ENCODE peak calls at places on chromosomes 13 and 19, in five cellular contexts. I, L, D, W and T are unnamed samples.

GRCh38 chr19:4580021-4580901 is 20.8 kb upstream of the SEMA6B start:
- DNase-seq in L (no peak), D (no peak), I (no peak), W (no peak), T (no peak)

GRCh38 chr19:7597689-7598088 is 2.0 kb downstream of the CAMSAP3 start:
- DNase-seq in D (no peak), L (no peak), I (no peak), W (no peak), T (peak; percentile 5)

GRCh38 chr19:6126335-6126974 is 9.0 kb upstream of the ACSBG2 start:
- DNase-seq in L (peak; percentile 80), I (no peak), D (peak; percentile 77), W (peak; percentile 48), T (peak; percentile 65)

GRCh38 chr19:3577741-3578344 is 5.1 kb downstream of the HMG20B start:
- DNase-seq in D (no peak), W (no peak), I (no peak), L (no peak), T (peak; percentile 14)

GRCh38 chr19:11130824-11131455 is 24.6 kb downstream of the SPC24 start:
- DNase-seq in I (peak; percentile 88), D (peak; percentile 79), W (peak; percentile 49), L (peak; percentile 74), T (peak; percentile 81)

GRCh38 chr19:55640577-55641375 is at the start of gene ZNF580:
- DNase-seq in L (peak; percentile 88), W (peak; percentile 79), D (peak; percentile 91), I (peak; percentile 72), T (peak; percentile 81)

GRCh38 chr19:12495002-12495802 is 10.6 kb upstream of the ZNF709 start:
- DNase-seq in W (peak; percentile 83), I (peak; percentile 87), D (peak; percentile 78), L (peak; percentile 78), T (peak; percentile 88)

GRCh38 chr13:41603917-41604316 is 146.6 kb downstream of the RGCC start:
- DNase-seq in I (no peak), L (no peak), D (peak; percentile 59), W (peak; percentile 72), T (no peak)

GRCh38 chr13:37443538-37443937 is 155.0 kb downstream of the POSTN start:
- DNase-seq in I (no peak), D (peak; percentile 62), W (peak; percentile 81), L (no peak), T (no peak)

GRCh38 chr13:35727881-35728280 is 251.4 kb upstream of the MAB21L1 start:
- DNase-seq in I (no peak), D (no peak), W (no peak), L (no peak), T (no peak)

GRCh38 chr19:46144756-46145155 is 3.3 kb upstream of the IGFL2 start:
- DNase-seq in W (no peak), I (no peak), L (no peak), D (no peak), T (no peak)

GRCh38 chr19:10796653-10797052 is 39.4 kb downstream of the TMED1 start:
- DNase-seq in I (no peak), W (no peak), D (no peak), L (no peak), T (no peak)

GRCh38 chr19:38478273-38478971 is 44.9 kb downstream of the RYR1 start:
- DNase-seq in W (no peak), I (no peak), D (no peak), L (peak; percentile 38), T (no peak)

GRCh38 chr13:111304041-111304544 is 16.3 kb upstream of the TEX29 start:
- DNase-seq in D (no peak), I (no peak), W (no peak), L (peak; percentile 80), T (no peak)

GRCh38 chr19:45092747-45093678 is at the start of gene PPP1R37:
- DNase-seq in W (peak; percentile 96), L (peak; percentile 99), I (peak; percentile 92), D (peak; percentile 99), T (peak; percentile 96)
- TF ChIP-seq CTCF in W (peak; percentile 12), L (peak; percentile 33), I (peak; percentile 21), D (no peak), T (no peak)

GRCh38 chr13:113403255-113404104 is 39.5 kb upstream of the GRTP1 start:
- DNase-seq in D (no peak), W (no peak), L (no peak), I (no peak), T (no peak)

GRCh38 chr13:113400621-113401451 is 36.9 kb upstream of the GRTP1 start:
- DNase-seq in W (no peak), L (no peak), D (no peak), I (no peak), T (no peak)

GRCh38 chr13:113402471-113403254 is 38.7 kb upstream of the GRTP1 start:
- DNase-seq in W (no peak), D (no peak), L (no peak), I (no peak), T (no peak)

GRCh38 chr13:113399755-113400149 is 35.8 kb upstream of the GRTP1 start:
- DNase-seq in D (no peak), L (no peak), I (no peak), W (no peak), T (no peak)

GRCh38 chr13:113401452-113402415 is 37.8 kb upstream of the GRTP1 start:
- DNase-seq in I (no peak), D (no peak), L (no peak), W (no peak), T (no peak)
- TF ChIP-seq CTCF in I (no peak), D (no peak), L (no peak), W (no peak), T (no peak)

GRCh38 chr13:84131249-84131648 is 249.0 kb upstream of the SLITRK1 start:
- DNase-seq in D (no peak), I (no peak), L (no peak), W (no peak), T (no peak)

GRCh38 chr13:84137292-84137691 is 255.0 kb upstream of the SLITRK1 start:
- DNase-seq in I (no peak), L (peak; percentile 55), D (no peak), W (no peak), T (no peak)

GRCh38 chr13:84130739-84131138 is 248.5 kb upstream of the SLITRK1 start:
- DNase-seq in D (no peak), L (no peak), W (no peak), I (no peak), T (no peak)

GRCh38 chr13:84136582-84136981 is 254.3 kb upstream of the SLITRK1 start:
- DNase-seq in W (no peak), D (no peak), I (no peak), L (no peak), T (no peak)

GRCh38 chr13:84132491-84132890 is 250.2 kb upstream of the SLITRK1 start:
- DNase-seq in L (no peak), W (no peak), I (no peak), D (no peak), T (no peak)
- TF ChIP-seq CTCF in L (no peak), W (no peak), I (no peak), D (no peak), T (no peak)

GRCh38 chr13:20873348-20873747 is 29.2 kb downstream of the XPO4 start:
- DNase-seq in W (peak; percentile 34), I (no peak), L (no peak), D (peak; percentile 21), T (no peak)

GRCh38 chr13:20867408-20867807 is 35.1 kb downstream of the XPO4 start:
- DNase-seq in I (no peak), D (no peak), L (no peak), W (no peak), T (no peak)

GRCh38 chr13:20870829-20871228 is 31.7 kb downstream of the XPO4 start:
- DNase-seq in D (no peak), I (no peak), L (no peak), W (no peak), T (no peak)

DNA sequence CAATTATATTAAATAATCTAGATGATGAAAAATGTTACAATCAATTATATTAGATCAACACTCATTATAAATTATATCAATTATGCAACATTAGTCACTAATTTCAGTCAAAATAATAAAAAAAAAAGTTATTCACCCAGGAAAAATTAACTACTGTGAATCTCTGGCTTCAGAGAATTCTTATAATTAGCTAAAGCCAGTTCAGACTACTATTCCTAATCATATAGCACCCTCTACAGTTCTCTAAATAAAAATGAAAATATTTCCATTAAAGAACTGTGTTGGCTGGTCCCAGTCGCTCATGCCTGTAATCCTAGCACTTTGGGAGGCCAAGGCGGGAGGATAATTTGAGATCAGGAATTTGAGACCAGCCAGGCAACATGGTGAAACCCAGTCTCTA is 33.0 kb downstream of the XPO4 start:
- DNase-seq in W (no peak), I (no peak), L (no peak), D (peak; percentile 43), T (no peak)
- TF ChIP-seq CTCF in W (no peak), I (no peak), L (no peak), D (no peak), T (no peak)

GRCh38 chr19:35264281-35265125 is 4.3 kb upstream of the USF2 start:
- DNase-seq in L (no peak), I (peak; percentile 11), D (no peak), W (no peak), T (no peak)

GRCh38 chr19:35265126-35265995 is 3.4 kb upstream of the USF2 start:
- DNase-seq in W (no peak), I (peak; percentile 23), D (no peak), L (no peak), T (no peak)

GRCh38 chr19:35260694-35261304 is 8.0 kb upstream of the USF2 start:
- DNase-seq in I (no peak), W (no peak), L (no peak), D (no peak), T (peak; percentile 1)

GRCh38 chr19:35261356-35262100 is 7.2 kb upstream of the USF2 start:
- DNase-seq in L (no peak), I (no peak), W (no peak), D (no peak), T (peak; percentile 9)

DNA sequence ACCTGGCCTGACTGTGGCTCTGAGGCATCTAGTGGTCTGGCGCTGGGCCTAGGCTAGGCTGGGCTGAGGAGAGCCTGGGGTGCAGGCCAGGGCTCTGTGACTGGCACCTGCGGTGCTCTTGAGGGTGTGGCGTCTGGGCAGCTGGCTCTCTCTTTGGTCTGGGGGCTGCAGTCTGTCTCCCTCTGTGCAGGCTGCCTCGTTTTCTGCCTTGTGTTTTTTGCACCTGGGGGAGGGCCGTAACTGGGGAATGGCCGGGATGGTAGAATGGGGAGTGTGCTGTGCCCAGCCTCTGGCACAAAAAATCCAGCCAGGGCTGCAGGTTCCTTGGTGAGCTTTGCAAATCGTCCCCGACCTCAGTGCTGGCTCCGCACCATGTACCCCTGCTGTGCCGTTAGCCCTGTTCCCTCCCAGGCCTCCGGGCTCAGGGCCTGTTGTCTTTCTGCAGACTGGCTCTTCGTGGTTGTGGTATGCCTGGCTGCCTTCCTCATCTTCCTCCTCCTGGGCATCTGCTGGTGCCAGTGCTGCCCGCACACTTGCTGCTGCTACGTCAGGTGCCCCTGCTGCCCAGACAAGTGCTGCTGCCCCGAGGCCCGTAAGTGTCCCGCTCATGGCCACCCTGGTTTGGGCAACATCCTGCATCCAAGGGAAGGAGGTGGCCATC is 6.5 kb upstream of the USF2 start:
- DNase-seq in W (no peak), D (no peak), I (no peak), L (no peak), T (no peak)
- TF ChIP-seq CTCF in W (no peak), D (no peak), I (no peak), L (no peak), T (no peak)

GRCh38 chr13:26482451-26483197 is 74.9 kb upstream of the WASF3 start:
- DNase-seq in L (peak; percentile 81), W (peak; percentile 53), I (peak; percentile 49), D (peak; percentile 82), T (peak; percentile 74)
- TF ChIP-seq CTCF in L (peak; percentile 77), W (peak; percentile 90), I (peak; percentile 72), D (peak; percentile 84), T (peak; percentile 72)

GRCh38 chr19:1569997-1570396 is 1.9 kb upstream of the MEX3D start:
- DNase-seq in I (no peak), L (no peak), W (no peak), D (no peak), T (no peak)
- TF ChIP-seq CTCF in I (no peak), L (no peak), W (no peak), D (no peak), T (no peak)